ENCODE peak calls at places on chromosomes 6 and 20, in ten cellular contexts. One of them, this sample, is unnamed.

GRCh38 chr6:162491637-162492036 is 235.9 kb downstream of the PRKN start:
- DNase-seq in neural crest cell: no peak
- DNase-seq in HS-5: no peak
- DNase-seq in germinal center: no peak
- DNase-seq in iPS-NIHi11: no peak
- DNase-seq in GM23248: no peak
- DNase-seq in EL: no peak
- DNase-seq in HCT116: no peak
- DNase-seq in A549: no peak
- DNase-seq in dermis blood vessel endothelial cell: no peak
- DNase-seq in this sample: no peak

GRCh38 chr20:35709269-35709668 is 10.1 kb downstream of the ROMO1 start:
- DNase-seq in A549: no peak
- DNase-seq in GM23248: no peak
- DNase-seq in EL: no peak
- DNase-seq in HCT116: no peak
- DNase-seq in HS-5: no peak
- DNase-seq in dermis blood vessel endothelial cell: no peak
- DNase-seq in neural crest cell: no peak
- DNase-seq in iPS-NIHi11: no peak
- DNase-seq in germinal center: no peak
- DNase-seq in this sample: no peak

GRCh38 chr6:149368065-149368464 is 32.0 kb upstream of the SUMO4 start:
- DNase-seq in iPS-NIHi11: no peak
- DNase-seq in neural crest cell: no peak
- DNase-seq in A549: no peak
- DNase-seq in germinal center: no peak
- DNase-seq in HS-5: no peak
- DNase-seq in dermis blood vessel endothelial cell: no peak
- DNase-seq in GM23248: no peak
- DNase-seq in HCT116: no peak
- DNase-seq in EL: no peak
- DNase-seq in this sample: no peak

GRCh38 chr20:51517839-51518238 is 24.7 kb downstream of the NFATC2 start:
- DNase-seq in neural crest cell: no peak
- DNase-seq in A549: no peak
- DNase-seq in GM23248: no peak
- DNase-seq in HCT116: no peak
- DNase-seq in germinal center: no peak
- DNase-seq in EL: no peak
- DNase-seq in dermis blood vessel endothelial cell: no peak
- DNase-seq in HS-5: no peak
- DNase-seq in iPS-NIHi11: no peak
- DNase-seq in this sample: no peak

GRCh38 chr6:132726608-132726975 is 12.7 kb upstream of the VNN1 start:
- DNase-seq in A549: no peak
- DNase-seq in HS-5: no peak
- DNase-seq in EL: no peak
- DNase-seq in GM23248: no peak
- DNase-seq in germinal center: no peak
- DNase-seq in dermis blood vessel endothelial cell: no peak
- DNase-seq in HCT116: no peak
- DNase-seq in iPS-NIHi11: no peak
- DNase-seq in neural crest cell: no peak
- DNase-seq in this sample: no peak

GRCh38 chr20:60040471-60041162 is 82.4 kb downstream of the CDH26 start:
- DNase-seq in iPS-NIHi11: no peak
- DNase-seq in neural crest cell: no peak
- DNase-seq in GM23248: no peak
- DNase-seq in germinal center: no peak
- DNase-seq in HS-5: no peak
- DNase-seq in HCT116: no peak
- DNase-seq in EL: no peak
- DNase-seq in A549: no peak
- DNase-seq in dermis blood vessel endothelial cell: no peak
- DNase-seq in this sample: no peak

GRCh38 chr20:26216025-26216424 is 519.4 kb upstream of the ZNF337 start:
- DNase-seq in iPS-NIHi11: no peak
- DNase-seq in neural crest cell: no peak
- DNase-seq in EL: peak; percentile 61
- DNase-seq in dermis blood vessel endothelial cell: no peak
- DNase-seq in GM23248: peak; percentile 83
- DNase-seq in A549: no peak
- DNase-seq in germinal center: no peak
- DNase-seq in HS-5: no peak
- DNase-seq in HCT116: no peak
- DNase-seq in this sample: no peak

GRCh38 chr6:158684745-158685355 is 35.0 kb downstream of the SYTL3 start:
- DNase-seq in HCT116: no peak
- DNase-seq in GM23248: no peak
- DNase-seq in EL: no peak
- DNase-seq in iPS-NIHi11: no peak
- DNase-seq in neural crest cell: no peak
- DNase-seq in A549: no peak
- DNase-seq in dermis blood vessel endothelial cell: no peak
- DNase-seq in HS-5: no peak
- DNase-seq in germinal center: no peak
- DNase-seq in this sample: no peak

GRCh38 chr6:136550330-136551071 is at the start of gene MAP7:
- DNase-seq in dermis blood vessel endothelial cell: peak; percentile 37
- DNase-seq in iPS-NIHi11: peak; percentile 96
- DNase-seq in EL: peak; percentile 33
- DNase-seq in germinal center: peak; percentile 73
- DNase-seq in GM23248: peak; percentile 75
- DNase-seq in neural crest cell: peak; percentile 23
- DNase-seq in HCT116: peak; percentile 75
- DNase-seq in A549: peak; percentile 80
- DNase-seq in HS-5: no peak
- DNase-seq in this sample: peak; percentile 82